ENCODE peak calls at places on chromosome 13, in seven cellular contexts. E is cardiac muscle cell, Q is tibial nerve, F is uterus, L is cardiac fibroblast, A is choroid plexus epithelial cell, B is WERI-Rb-1. Y is an unnamed sample.

GRCh38 chr13:66974174-66974573 is 256.0 kb downstream of the PCDH9 start:
- DNase-seq in B (no peak), L (no peak), A (peak; percentile 6), E (no peak), F (no peak), Q (no peak), Y (no peak)

GRCh38 chr13:20114066-20114465 is 46.8 kb downstream of the GJA3 start:
- DNase-seq in E (no peak), F (no peak), Q (no peak), B (no peak), L (no peak), A (no peak), Y (no peak)

GRCh38 chr13:81821259-81821658 is 1480.3 kb upstream of the SPRY2 start:
- DNase-seq in F (no peak), Q (no peak), L (no peak), A (no peak), E (no peak), B (no peak), Y (no peak)

GRCh38 chr13:63948045-63948444 is 2532.4 kb upstream of the PCDH20 start:
- DNase-seq in B (no peak), A (peak; percentile 52), L (peak; percentile 29), E (no peak), Q (no peak), F (no peak), Y (no peak)

GRCh38 chr13:35690546-35690945 is 214.1 kb upstream of the MAB21L1 start:
- DNase-seq in A (peak; percentile 52), L (peak; percentile 32), B (no peak), E (peak; percentile 44), F (no peak), Q (no peak), Y (peak; percentile 26)

GRCh38 chr13:39823063-39823713 is 167.7 kb downstream of the COG6 start:
- DNase-seq in F (no peak), A (no peak), B (no peak), E (no peak), Q (no peak), L (no peak), Y (no peak)

GRCh38 chr13:109844396-109844795 is 58.0 kb upstream of the IRS2 start:
- DNase-seq in Q (no peak), B (no peak), F (no peak), A (peak; percentile 56), L (peak; percentile 39), E (no peak), Y (no peak)

GRCh38 chr13:78981913-78982312 is 323.0 kb upstream of the OBI1 start:
- DNase-seq in B (no peak), L (no peak), A (no peak), E (no peak), F (no peak), Q (no peak), Y (no peak)

GRCh38 chr13:74288361-74288911 is 154.2 kb upstream of the KLF12 start:
- DNase-seq in Q (no peak), A (no peak), E (no peak), B (no peak), L (peak; percentile 12), F (peak; percentile 25), Y (no peak)

GRCh38 chr13:21567714-21568113 is 36.3 kb downstream of the MICU2 start:
- DNase-seq in Q (no peak), B (no peak), F (no peak), A (no peak), L (peak; percentile 37), E (peak; percentile 38), Y (peak; percentile 61)

GRCh38 chr13:106513025-106513424 is 22.4 kb downstream of the EFNB2 start:
- DNase-seq in B (no peak), L (peak; percentile 46), E (peak; percentile 36), Q (no peak), F (no peak), A (peak; percentile 72), Y (peak; percentile 28)

GRCh38 chr13:110042253-110042652 is 255.9 kb upstream of the IRS2 start:
- DNase-seq in Q (no peak), F (no peak), A (no peak), E (no peak), B (no peak), L (no peak), Y (no peak)

GRCh38 chr13:36325912-36326311 is 20.3 kb downstream of the SPART start:
- DNase-seq in Q (no peak), F (no peak), A (no peak), L (no peak), E (no peak), B (no peak), Y (no peak)

GRCh38 chr13:95118541-95119324 is 182.5 kb downstream of the ABCC4 start:
- DNase-seq in E (no peak), Q (no peak), L (no peak), B (no peak), A (no peak), F (no peak), Y (no peak)

GRCh38 chr13:44903596-44903995 is 85.7 kb downstream of the NUFIP1 start:
- DNase-seq in B (peak; percentile 82), L (peak; percentile 90), Q (peak; percentile 85), E (peak; percentile 95), F (peak; percentile 86), A (peak; percentile 92), Y (peak; percentile 97)

GRCh38 chr13:28754698-28755545 is 36.2 kb upstream of the SLC46A3 start:
- DNase-seq in A (peak; percentile 84), Q (no peak), B (no peak), F (peak; percentile 43), L (peak; percentile 70), E (peak; percentile 75), Y (peak; percentile 68)

GRCh38 chr13:110922506-110922905 is 7.6 kb upstream of the ANKRD10 start:
- DNase-seq in F (no peak), L (no peak), E (no peak), Q (no peak), B (no peak), A (no peak), Y (no peak)

GRCh38 chr13:51895906-51896888 is 34.4 kb downstream of the CCDC70 start:
- DNase-seq in F (no peak), A (peak; percentile 84), B (peak; percentile 46), Q (no peak), E (peak; percentile 77), L (peak; percentile 71), Y (peak; percentile 77)

GRCh38 chr13:44218501-44219240 is 155.0 kb upstream of the SERP2 start:
- DNase-seq in Q (peak; percentile 72), B (no peak), A (peak; percentile 57), F (no peak), L (peak; percentile 66), E (peak; percentile 66), Y (peak; percentile 67)

GRCh38 chr13:77565635-77566034 is 30.1 kb downstream of the SCEL start:
- DNase-seq in F (no peak), B (no peak), L (peak; percentile 64), A (peak; percentile 71), E (peak; percentile 58), Q (no peak), Y (peak; percentile 61)
- TF ChIP-seq CTCF in F (peak; percentile 15), B (peak; percentile 16), L (peak; percentile 39), A (peak; percentile 66), E (peak; percentile 62), Q (no peak), Y (peak; percentile 60)

GRCh38 chr13:97221046-97221445 is 1.1 kb upstream of the MBNL2 start:
- DNase-seq in Q (no peak), F (no peak), B (no peak), E (no peak), L (no peak), A (no peak), Y (no peak)
- H3K4me3 ChIP-seq in Q (no peak overlapping the region), F (no peak overlapping the region), B (no peak overlapping the region), E (no peak overlapping the region), L (no peak overlapping the region), A (no peak overlapping the region), Y (no peak overlapping the region)

GRCh38 chr13:84273163-84273562 is 390.9 kb upstream of the SLITRK1 start:
- DNase-seq in Q (no peak), E (no peak), B (no peak), A (no peak), F (no peak), L (no peak), Y (no peak)
- TF ChIP-seq CTCF in Q (no peak), E (no peak), B (no peak), A (no peak), F (no peak), L (no peak), Y (no peak)

DNA sequence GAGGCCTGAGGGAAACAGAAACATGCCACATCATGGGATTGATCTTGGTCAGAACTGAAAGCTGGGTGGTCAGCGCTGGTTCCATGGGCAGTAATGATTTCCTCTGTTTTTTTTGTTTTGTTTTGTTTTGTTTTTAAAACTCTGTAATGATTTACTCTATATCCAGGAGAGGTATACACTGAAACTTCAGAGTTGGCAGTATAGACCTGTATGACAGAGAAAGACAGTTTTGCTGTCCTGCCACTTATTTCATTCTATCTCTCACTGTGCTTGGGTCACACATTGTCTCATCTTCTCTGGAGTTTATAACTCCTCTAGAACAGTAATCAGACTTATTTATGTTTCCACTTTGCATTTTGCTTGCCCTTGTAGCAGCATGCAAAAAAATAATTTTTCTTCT is 105.1 kb upstream of the SLITRK1 start:
- DNase-seq in F (no peak), E (no peak), Q (no peak), L (no peak), B (no peak), A (no peak), Y (no peak)
- H3K4me3 ChIP-seq in F (no peak overlapping the region), E (no peak overlapping the region), Q (no peak overlapping the region), L (no peak overlapping the region), B (no peak overlapping the region), A (no peak overlapping the region), Y (no peak overlapping the region)

DNA sequence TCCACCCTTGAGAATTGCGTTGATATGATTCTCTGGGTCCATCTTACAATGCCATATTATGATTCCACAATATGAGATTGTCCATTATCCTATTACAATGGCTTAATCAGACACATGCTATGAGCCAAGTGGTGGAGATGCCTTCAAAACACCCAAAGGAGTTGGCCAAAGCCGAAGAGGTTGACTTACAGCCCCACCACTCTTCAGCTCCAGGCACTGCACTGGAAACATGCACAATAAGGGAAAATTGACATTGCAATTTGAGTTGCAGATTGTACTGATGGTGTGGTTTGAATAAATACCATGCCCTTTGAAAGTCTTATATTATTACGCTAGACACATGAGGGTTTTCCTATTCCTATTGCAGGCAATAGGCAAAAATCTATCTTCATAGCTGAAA is 75.4 kb upstream of the TNFSF11 start:
- DNase-seq in Q (no peak), L (no peak), E (no peak), B (no peak), A (peak; percentile 48), F (no peak), Y (no peak)
- TF ChIP-seq CTCF in Q (no peak), L (peak; percentile 20), E (peak; percentile 6), B (no peak), A (peak; percentile 57), F (no peak), Y (no peak)

DNA sequence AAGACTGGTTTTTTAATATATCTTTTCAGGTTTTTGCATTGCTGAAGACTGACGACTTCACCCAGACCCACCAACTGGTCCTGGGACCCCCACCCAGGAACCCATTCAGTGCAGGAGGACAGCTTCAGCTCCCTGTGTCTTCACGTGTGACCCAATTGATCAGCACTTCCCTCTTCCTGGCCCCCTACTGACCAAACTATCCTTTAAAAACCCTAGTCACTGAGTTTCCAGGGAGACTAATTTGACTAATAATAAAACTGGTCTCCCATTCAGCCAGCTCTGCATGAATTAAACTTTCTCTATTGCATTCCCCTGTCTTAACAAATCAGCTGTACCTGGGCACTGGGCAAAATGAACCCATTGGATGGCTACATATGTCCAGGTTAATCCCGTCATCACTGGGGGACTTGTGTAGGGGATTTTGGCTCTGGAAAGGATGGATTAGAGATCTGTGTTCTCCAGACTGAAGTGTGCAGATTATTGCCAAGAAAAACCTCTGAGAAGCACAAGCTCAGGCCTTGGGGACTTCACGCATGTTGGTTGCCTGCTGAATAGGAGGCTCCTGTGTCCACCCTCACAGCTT is 16.3 kb upstream of the PARP4 start:
- DNase-seq in Q (no peak), F (no peak), B (no peak), E (no peak), A (no peak), L (no peak), Y (no peak)
- H3K4me3 ChIP-seq in Q (no peak overlapping the region), F (no peak overlapping the region), B (no peak overlapping the region), E (no peak overlapping the region), A (no peak overlapping the region), L (no peak overlapping the region), Y (no peak overlapping the region)